ENCODE peak calls at places on chromosomes 16 and 17, in five cellular contexts. V, N, Z, M and A are unnamed samples.

GRCh38 chr17:79912552-79913330 is 73.5 kb upstream of the CBX4 start:
- DNase-seq in V (no peak), N (no peak), Z (no peak), M (no peak), A (no peak)

GRCh38 chr17:81295031-81295677 is at the start of gene SLC38A10:
- DNase-seq in V (peak), N (peak), Z (peak), M (peak), A (peak)

GRCh38 chr17:42363767-42364585 is 24.3 kb downstream of the STAT3 start:
- DNase-seq in V (no peak), N (no peak), Z (no peak), M (no peak), A (no peak)

GRCh38 chr17:79428988-79429387 is 181.9 kb downstream of the RBFOX3 start:
- DNase-seq in V (no peak), N (no peak), Z (no peak), M (no peak), A (no peak)

GRCh38 chr17:12928736-12929135 is 89.1 kb downstream of the ELAC2 start:
- DNase-seq in V (no peak), N (no peak), Z (no peak), M (peak), A (no peak)

GRCh38 chr16:89217138-89217387 is 440 bp upstream of the ZNF778 start:
- DNase-seq in V (no peak), N (no peak), Z (no peak), M (no peak), A (no peak)

GRCh38 chr17:79937435-79937870 is 98.2 kb upstream of the CBX4 start:
- DNase-seq in V (no peak), N (no peak), Z (no peak), M (no peak), A (no peak)

GRCh38 chr17:63956296-63956920 is 16.3 kb downstream of the SCN4A start:
- DNase-seq in V (no peak), N (no peak), Z (no peak), M (peak), A (no peak)

GRCh38 chr17:58279016-58279671 is 1.6 kb downstream of the MPO start:
- DNase-seq in V (no peak), N (no peak), Z (no peak), M (no peak), A (no peak)

GRCh38 chr16:19898924-19899604 is 14.4 kb upstream of the GPRC5B start:
- DNase-seq in V (no peak), N (no peak), Z (peak), M (peak), A (peak)